ENCODE peak calls at places on chromosomes 7 and 10, in six cellular contexts. One of them, this sample, is unnamed.

GRCh38 chr7:90892213-90892612 is 296.1 kb downstream of the CDK14 start:
- DNase-seq in GM12865: peak
- DNase-seq in left ventricle myocardium inferior: no peak
- DNase-seq in PC-3: no peak
- DNase-seq in coronary artery: no peak
- DNase-seq in AG04450: no peak
- DNase-seq in this sample: no peak

GRCh38 chr10:43229208-43230061 is 37.4 kb downstream of the RASGEF1A start:
- DNase-seq in left ventricle myocardium inferior: peak
- DNase-seq in PC-3: no peak
- DNase-seq in AG04450: no peak
- DNase-seq in GM12865: no peak
- DNase-seq in coronary artery: peak
- DNase-seq in this sample: peak

GRCh38 chr10:132855889-132856288 is 69.9 kb upstream of the NKX6-2 start:
- DNase-seq in left ventricle myocardium inferior: no peak
- DNase-seq in AG04450: no peak
- DNase-seq in GM12865: no peak
- DNase-seq in PC-3: no peak
- DNase-seq in coronary artery: no peak
- DNase-seq in this sample: no peak

GRCh38 chr7:3109516-3109915 is 65.8 kb upstream of the CARD11 start:
- DNase-seq in PC-3: no peak
- DNase-seq in GM12865: no peak
- DNase-seq in AG04450: no peak
- DNase-seq in left ventricle myocardium inferior: no peak
- DNase-seq in coronary artery: no peak
- DNase-seq in this sample: no peak

GRCh38 chr7:156089222-156089621 is 277.0 kb upstream of the SHH start:
- DNase-seq in GM12865: no peak
- DNase-seq in AG04450: no peak
- DNase-seq in left ventricle myocardium inferior: no peak
- DNase-seq in PC-3: no peak
- DNase-seq in coronary artery: no peak
- DNase-seq in this sample: no peak

GRCh38 chr7:157467496-157468212 is 130.8 kb downstream of the DNAJB6 start:
- DNase-seq in coronary artery: no peak
- DNase-seq in left ventricle myocardium inferior: no peak
- DNase-seq in AG04450: no peak
- DNase-seq in PC-3: no peak
- DNase-seq in GM12865: no peak
- DNase-seq in this sample: no peak

GRCh38 chr7:3300221-3300650 is 816 bp upstream of the SDK1 start:
- DNase-seq in GM12865: no peak
- DNase-seq in PC-3: peak
- DNase-seq in left ventricle myocardium inferior: no peak
- DNase-seq in AG04450: no peak
- DNase-seq in coronary artery: peak
- DNase-seq in this sample: no peak

GRCh38 chr7:19101911-19102310 is 15.5 kb downstream of the TWIST1 start:
- DNase-seq in GM12865: no peak
- DNase-seq in left ventricle myocardium inferior: no peak
- DNase-seq in AG04450: no peak
- DNase-seq in PC-3: no peak
- DNase-seq in coronary artery: no peak
- DNase-seq in this sample: no peak

GRCh38 chr10:6247041-6247712 is 44.4 kb downstream of the PFKFB3 start:
- DNase-seq in AG04450: no peak
- DNase-seq in left ventricle myocardium inferior: no peak
- DNase-seq in GM12865: no peak
- DNase-seq in PC-3: no peak
- DNase-seq in coronary artery: no peak
- DNase-seq in this sample: no peak

GRCh38 chr7:84337386-84337785 is 142.8 kb upstream of the SEMA3A start:
- DNase-seq in GM12865: no peak
- DNase-seq in left ventricle myocardium inferior: no peak
- DNase-seq in coronary artery: no peak
- DNase-seq in AG04450: peak
- DNase-seq in PC-3: peak
- DNase-seq in this sample: no peak

GRCh38 chr10:335151-335800 is 200.0 kb downstream of the ZMYND11 start:
- DNase-seq in PC-3: peak
- DNase-seq in AG04450: no peak
- DNase-seq in GM12865: no peak
- DNase-seq in coronary artery: peak
- DNase-seq in left ventricle myocardium inferior: no peak
- DNase-seq in this sample: no peak

GRCh38 chr10:22629843-22630228 is 84.5 kb downstream of the PIP4K2A start:
- DNase-seq in left ventricle myocardium inferior: no peak
- DNase-seq in GM12865: peak
- DNase-seq in PC-3: no peak
- DNase-seq in AG04450: no peak
- DNase-seq in coronary artery: no peak
- DNase-seq in this sample: no peak

GRCh38 chr7:55343860-55344606 is 21.1 kb upstream of the LANCL2 start:
- DNase-seq in left ventricle myocardium inferior: no peak
- DNase-seq in AG04450: no peak
- DNase-seq in GM12865: no peak
- DNase-seq in PC-3: no peak
- DNase-seq in coronary artery: no peak
- DNase-seq in this sample: no peak

GRCh38 chr7:1725199-1725701 is 55.2 kb downstream of the ELFN1 start:
- DNase-seq in left ventricle myocardium inferior: peak
- DNase-seq in coronary artery: no peak
- DNase-seq in AG04450: no peak
- DNase-seq in PC-3: no peak
- DNase-seq in GM12865: no peak
- DNase-seq in this sample: no peak

GRCh38 chr10:89235073-89235798 is 16.3 kb downstream of the LIPA start:
- DNase-seq in PC-3: no peak
- DNase-seq in AG04450: no peak
- DNase-seq in left ventricle myocardium inferior: peak
- DNase-seq in GM12865: no peak
- DNase-seq in coronary artery: peak
- DNase-seq in this sample: peak

GRCh38 chr7:65749039-65749438 is 123.8 kb upstream of the VKORC1L1 start:
- DNase-seq in GM12865: no peak
- DNase-seq in coronary artery: no peak
- DNase-seq in PC-3: no peak
- DNase-seq in left ventricle myocardium inferior: no peak
- DNase-seq in AG04450: no peak
- DNase-seq in this sample: no peak

GRCh38 chr7:150803161-150803860 is 2.7 kb downstream of the TMEM176A start:
- DNase-seq in PC-3: no peak
- DNase-seq in coronary artery: no peak
- DNase-seq in left ventricle myocardium inferior: no peak
- DNase-seq in AG04450: no peak
- DNase-seq in GM12865: no peak
- DNase-seq in this sample: no peak

GRCh38 chr7:31073486-31074383 is 21.6 kb downstream of the ADCYAP1R1 start:
- DNase-seq in left ventricle myocardium inferior: peak
- DNase-seq in GM12865: no peak
- DNase-seq in coronary artery: no peak
- DNase-seq in AG04450: no peak
- DNase-seq in PC-3: peak
- DNase-seq in this sample: peak

GRCh38 chr7:107564553-107565298 is 955 bp downstream of the DUS4L start:
- DNase-seq in AG04450: peak
- DNase-seq in GM12865: no peak
- DNase-seq in left ventricle myocardium inferior: no peak
- DNase-seq in PC-3: peak
- DNase-seq in coronary artery: no peak
- DNase-seq in this sample: no peak

GRCh38 chr7:147296986-147297385 is 1180.4 kb downstream of the CNTNAP2 start:
- DNase-seq in PC-3: peak
- DNase-seq in GM12865: no peak
- DNase-seq in coronary artery: no peak
- DNase-seq in left ventricle myocardium inferior: no peak
- DNase-seq in AG04450: no peak
- DNase-seq in this sample: no peak

GRCh38 chr10:93485690-93486089 is 3.6 kb upstream of the MYOF start:
- DNase-seq in PC-3: no peak
- DNase-seq in GM12865: no peak
- DNase-seq in coronary artery: no peak
- DNase-seq in left ventricle myocardium inferior: no peak
- DNase-seq in AG04450: no peak
- DNase-seq in this sample: no peak

GRCh38 chr10:59138052-59138451 is 38.4 kb upstream of the PHYHIPL start:
- DNase-seq in GM12865: no peak
- DNase-seq in PC-3: no peak
- DNase-seq in coronary artery: no peak
- DNase-seq in AG04450: no peak
- DNase-seq in left ventricle myocardium inferior: no peak
- DNase-seq in this sample: no peak

GRCh38 chr7:16753932-16754571 is 497 bp downstream of the TSPAN13 start:
- DNase-seq in coronary artery: no peak
- DNase-seq in left ventricle myocardium inferior: peak
- DNase-seq in GM12865: no peak
- DNase-seq in PC-3: peak
- DNase-seq in AG04450: no peak
- DNase-seq in this sample: peak

GRCh38 chr7:117124585-117125220 is 171.4 kb downstream of the ST7 start:
- DNase-seq in PC-3: peak
- DNase-seq in GM12865: peak
- DNase-seq in AG04450: peak
- DNase-seq in left ventricle myocardium inferior: peak
- DNase-seq in coronary artery: peak
- DNase-seq in this sample: peak

GRCh38 chr7:122803323-122803722 is 82.9 kb downstream of the CADPS2 start:
- DNase-seq in GM12865: peak
- DNase-seq in PC-3: peak
- DNase-seq in left ventricle myocardium inferior: no peak
- DNase-seq in coronary artery: no peak
- DNase-seq in AG04450: no peak
- DNase-seq in this sample: no peak

GRCh38 chr7:91039033-91039432 is 225.2 kb upstream of the FZD1 start:
- DNase-seq in coronary artery: no peak
- DNase-seq in PC-3: no peak
- DNase-seq in left ventricle myocardium inferior: no peak
- DNase-seq in GM12865: peak
- DNase-seq in AG04450: no peak
- DNase-seq in this sample: no peak

GRCh38 chr7:155234950-155235789 is 62.5 kb upstream of the INSIG1 start:
- DNase-seq in PC-3: peak
- DNase-seq in GM12865: no peak
- DNase-seq in coronary artery: no peak
- DNase-seq in left ventricle myocardium inferior: no peak
- DNase-seq in AG04450: no peak
- DNase-seq in this sample: peak

GRCh38 chr10:112189465-112189864 is 5.9 kb upstream of the GPAM start:
- DNase-seq in GM12865: no peak
- DNase-seq in left ventricle myocardium inferior: no peak
- DNase-seq in AG04450: no peak
- DNase-seq in PC-3: no peak
- DNase-seq in coronary artery: no peak
- DNase-seq in this sample: no peak

GRCh38 chr10:10528563-10528910 is 489.1 kb upstream of the CELF2 start:
- DNase-seq in PC-3: no peak
- DNase-seq in AG04450: no peak
- DNase-seq in coronary artery: no peak
- DNase-seq in GM12865: no peak
- DNase-seq in left ventricle myocardium inferior: no peak
- DNase-seq in this sample: no peak

DNA sequence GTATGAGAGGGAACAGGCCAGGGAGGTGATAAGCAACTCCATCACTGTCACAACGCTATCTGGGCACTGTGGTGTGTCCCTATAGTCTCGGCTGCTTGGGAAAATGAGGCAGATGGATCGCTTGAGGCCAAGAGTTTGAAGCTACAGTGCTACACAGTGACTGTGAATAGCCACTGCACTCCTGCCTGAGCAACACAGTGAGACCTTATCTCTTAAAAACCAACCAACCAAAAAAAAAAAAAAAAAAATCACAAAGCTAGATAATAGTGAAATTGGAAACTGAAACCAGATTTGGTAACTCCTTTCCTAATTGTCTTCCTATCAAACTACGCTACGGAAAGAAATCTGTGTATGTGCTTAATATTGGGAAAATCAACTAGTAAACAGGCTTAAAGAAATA is 14.1 kb downstream of the MICU1 start:
- DNase-seq in coronary artery: no peak
- DNase-seq in left ventricle myocardium inferior: no peak
- DNase-seq in GM12865: no peak
- DNase-seq in AG04450: no peak
- DNase-seq in PC-3: no peak
- DNase-seq in this sample: no peak
- H3K4me3 ChIP-seq in coronary artery: no peak
- H3K4me3 ChIP-seq in left ventricle myocardium inferior: peak
- H3K4me3 ChIP-seq in GM12865: no peak
- H3K4me3 ChIP-seq in AG04450: no peak
- H3K4me3 ChIP-seq in PC-3: no peak
- H3K4me3 ChIP-seq in this sample: peak

GRCh38 chr10:3248526-3249255 is 76.1 kb upstream of the PITRM1 start:
- DNase-seq in AG04450: peak
- DNase-seq in left ventricle myocardium inferior: no peak
- DNase-seq in GM12865: no peak
- DNase-seq in coronary artery: no peak
- DNase-seq in PC-3: peak
- DNase-seq in this sample: no peak
- H3K4me3 ChIP-seq in AG04450: no peak
- H3K4me3 ChIP-seq in left ventricle myocardium inferior: no peak
- H3K4me3 ChIP-seq in GM12865: no peak
- H3K4me3 ChIP-seq in coronary artery: peak
- H3K4me3 ChIP-seq in PC-3: peak
- H3K4me3 ChIP-seq in this sample: no peak

DNA sequence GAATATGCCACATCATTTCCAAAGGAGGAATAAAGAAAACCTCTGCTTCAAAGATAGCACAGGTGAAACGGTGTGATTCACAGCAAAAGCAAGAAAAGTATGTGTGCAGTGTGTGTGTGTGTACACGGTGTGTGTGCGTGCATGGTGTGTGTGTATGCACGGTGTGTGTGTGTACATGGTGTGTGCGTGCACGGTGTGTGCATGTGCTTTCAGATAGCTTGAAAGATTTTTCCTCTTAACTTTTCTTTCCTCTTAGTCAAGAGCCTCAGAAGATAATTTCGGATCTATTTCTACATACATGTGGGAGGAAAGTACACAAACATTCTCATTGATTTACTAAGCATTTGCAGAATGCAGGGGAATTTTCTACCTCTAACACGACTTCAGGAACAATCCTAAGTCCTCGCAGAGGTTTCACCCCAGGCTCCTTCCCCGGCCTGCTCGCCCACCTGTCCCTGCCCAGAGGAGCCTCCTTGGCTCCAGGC is 2.9 kb downstream of the FGFR2 start:
- DNase-seq in GM12865: no peak
- DNase-seq in PC-3: no peak
- DNase-seq in coronary artery: no peak
- DNase-seq in AG04450: no peak
- DNase-seq in left ventricle myocardium inferior: no peak
- DNase-seq in this sample: no peak
- H3K4me3 ChIP-seq in GM12865: no peak
- H3K4me3 ChIP-seq in PC-3: no peak
- H3K4me3 ChIP-seq in coronary artery: no peak
- H3K4me3 ChIP-seq in AG04450: no peak
- H3K4me3 ChIP-seq in left ventricle myocardium inferior: no peak
- H3K4me3 ChIP-seq in this sample: peak

DNA sequence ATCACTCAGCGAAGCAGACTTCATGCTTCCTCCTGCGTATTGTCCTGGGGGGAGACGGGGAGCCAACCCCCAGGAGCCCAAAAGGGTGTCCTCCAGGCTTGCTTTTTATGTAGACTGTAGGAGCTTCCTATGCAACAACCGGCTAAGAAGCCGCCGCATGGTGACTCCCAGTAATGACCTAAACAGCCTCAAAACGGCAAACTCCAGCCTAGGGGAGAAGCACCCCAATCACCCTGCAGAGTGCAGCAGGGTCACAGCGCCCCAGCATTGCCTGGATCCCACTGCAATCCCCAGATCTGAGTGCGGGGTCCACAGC is 52.0 kb downstream of the PROSER2 start:
- DNase-seq in GM12865: no peak
- DNase-seq in coronary artery: no peak
- DNase-seq in AG04450: no peak
- DNase-seq in left ventricle myocardium inferior: no peak
- DNase-seq in PC-3: no peak
- DNase-seq in this sample: no peak
- H3K4me3 ChIP-seq in GM12865: no peak
- H3K4me3 ChIP-seq in coronary artery: no peak
- H3K4me3 ChIP-seq in AG04450: no peak
- H3K4me3 ChIP-seq in left ventricle myocardium inferior: no peak
- H3K4me3 ChIP-seq in PC-3: no peak
- H3K4me3 ChIP-seq in this sample: no peak